ENCODE peak calls at places on chromosomes 16 and 17, in seven cellular contexts. One of them, this sample, is unnamed.

GRCh38 chr17:82064433-82065192 is 991 bp downstream of the DUS1L start:
- DNase-seq in NCI-H1048: no peak
- DNase-seq in NCI-H1105: no peak
- DNase-seq in cardiac muscle cell: no peak
- DNase-seq in T-cell: no peak
- DNase-seq in stimulated activated CD8-positive, alpha-beta memory T cell treated with anti-CD3 and anti-CD28 coated beads, Interleukin-12 subunit alpha, Interleukin-12 subunit beta, amount 100 ng/mL, for 4 hours: no peak
- DNase-seq in EL: no peak
- DNase-seq in this sample: no peak

GRCh38 chr17:3544365-3544764 is 13.2 kb downstream of the TRPV3 start:
- DNase-seq in NCI-H1048: no peak
- DNase-seq in NCI-H1105: no peak
- DNase-seq in cardiac muscle cell: no peak
- DNase-seq in T-cell: no peak
- DNase-seq in stimulated activated CD8-positive, alpha-beta memory T cell treated with anti-CD3 and anti-CD28 coated beads, Interleukin-12 subunit alpha, Interleukin-12 subunit beta, amount 100 ng/mL, for 4 hours: no peak
- DNase-seq in EL: no peak
- DNase-seq in this sample: no peak

GRCh38 chr17:58710948-58711552 is 18.6 kb downstream of the RAD51C start:
- DNase-seq in NCI-H1048: no peak
- DNase-seq in NCI-H1105: peak; percentile 48
- DNase-seq in cardiac muscle cell: peak; percentile 70
- DNase-seq in T-cell: peak; percentile 23
- DNase-seq in stimulated activated CD8-positive, alpha-beta memory T cell treated with anti-CD3 and anti-CD28 coated beads, Interleukin-12 subunit alpha, Interleukin-12 subunit beta, amount 100 ng/mL, for 4 hours: no peak
- DNase-seq in EL: peak; percentile 58
- DNase-seq in this sample: peak; percentile 56

GRCh38 chr16:65123846-65124513 is 2.1 kb upstream of the CDH11 start:
- DNase-seq in NCI-H1048: no peak
- DNase-seq in NCI-H1105: no peak
- DNase-seq in cardiac muscle cell: no peak
- DNase-seq in T-cell: no peak
- DNase-seq in stimulated activated CD8-positive, alpha-beta memory T cell treated with anti-CD3 and anti-CD28 coated beads, Interleukin-12 subunit alpha, Interleukin-12 subunit beta, amount 100 ng/mL, for 4 hours: no peak
- DNase-seq in EL: peak; percentile 19
- DNase-seq in this sample: no peak

GRCh38 chr17:14014647-14015046 is 54.7 kb upstream of the COX10 start:
- DNase-seq in NCI-H1048: no peak
- DNase-seq in NCI-H1105: no peak
- DNase-seq in cardiac muscle cell: no peak
- DNase-seq in T-cell: no peak
- DNase-seq in stimulated activated CD8-positive, alpha-beta memory T cell treated with anti-CD3 and anti-CD28 coated beads, Interleukin-12 subunit alpha, Interleukin-12 subunit beta, amount 100 ng/mL, for 4 hours: no peak
- DNase-seq in EL: peak; percentile 18
- DNase-seq in this sample: no peak

GRCh38 chr16:69566437-69567030 is 768 bp downstream of the NFAT5 start:
- DNase-seq in NCI-H1048: no peak
- DNase-seq in NCI-H1105: no peak
- DNase-seq in cardiac muscle cell: peak; percentile 66
- DNase-seq in T-cell: no peak
- DNase-seq in stimulated activated CD8-positive, alpha-beta memory T cell treated with anti-CD3 and anti-CD28 coated beads, Interleukin-12 subunit alpha, Interleukin-12 subunit beta, amount 100 ng/mL, for 4 hours: no peak
- DNase-seq in EL: peak; percentile 82
- DNase-seq in this sample: no peak

GRCh38 chr17:74426551-74427047 is 5.3 kb upstream of the GPRC5C start:
- DNase-seq in NCI-H1048: no peak
- DNase-seq in NCI-H1105: no peak
- DNase-seq in cardiac muscle cell: no peak
- DNase-seq in T-cell: no peak
- DNase-seq in stimulated activated CD8-positive, alpha-beta memory T cell treated with anti-CD3 and anti-CD28 coated beads, Interleukin-12 subunit alpha, Interleukin-12 subunit beta, amount 100 ng/mL, for 4 hours: no peak
- DNase-seq in EL: no peak
- DNase-seq in this sample: no peak

GRCh38 chr17:39462644-39463375 is 1.5 kb downstream of the CDK12 start:
- DNase-seq in NCI-H1048: no peak
- DNase-seq in NCI-H1105: no peak
- DNase-seq in cardiac muscle cell: peak; percentile 20
- DNase-seq in T-cell: no peak
- DNase-seq in stimulated activated CD8-positive, alpha-beta memory T cell treated with anti-CD3 and anti-CD28 coated beads, Interleukin-12 subunit alpha, Interleukin-12 subunit beta, amount 100 ng/mL, for 4 hours: no peak
- DNase-seq in EL: peak; percentile 15
- DNase-seq in this sample: no peak

GRCh38 chr17:15886804-15887203 is 58.1 kb upstream of the ADORA2B start:
- DNase-seq in NCI-H1048: no peak
- DNase-seq in NCI-H1105: no peak
- DNase-seq in cardiac muscle cell: no peak
- DNase-seq in T-cell: no peak
- DNase-seq in stimulated activated CD8-positive, alpha-beta memory T cell treated with anti-CD3 and anti-CD28 coated beads, Interleukin-12 subunit alpha, Interleukin-12 subunit beta, amount 100 ng/mL, for 4 hours: no peak
- DNase-seq in EL: no peak
- DNase-seq in this sample: no peak

GRCh38 chr16:79863128-79864031 is 262.8 kb upstream of the MAF start:
- DNase-seq in NCI-H1048: no peak
- DNase-seq in NCI-H1105: no peak
- DNase-seq in cardiac muscle cell: no peak
- DNase-seq in T-cell: no peak
- DNase-seq in stimulated activated CD8-positive, alpha-beta memory T cell treated with anti-CD3 and anti-CD28 coated beads, Interleukin-12 subunit alpha, Interleukin-12 subunit beta, amount 100 ng/mL, for 4 hours: no peak
- DNase-seq in EL: no peak
- DNase-seq in this sample: no peak